ENCODE peak calls at places on chromosome 2, in six cellular contexts. I is kidney epithelial cell, T is fibroblast of pulmonary artery, O is GM13977, L is B cell, C is right atrium auricular region. W is an unnamed sample.

GRCh38 chr2:69781321-69782248 is 39.7 kb downstream of the ANXA4 start:
- DNase-seq in L (no peak), C (peak; percentile 23), O (no peak), T (no peak), I (no peak), W (no peak)

GRCh38 chr2:120566331-120567035 is 169.2 kb upstream of the GLI2 start:
- DNase-seq in O (no peak), L (no peak), I (no peak), C (peak; percentile 96), T (peak; percentile 93), W (no peak)

GRCh38 chr2:31401580-31401979 is 13.0 kb downstream of the XDH start:
- DNase-seq in O (no peak), T (peak; percentile 85), C (no peak), L (no peak), I (peak; percentile 97), W (no peak)

GRCh38 chr2:190219186-190219585 is 100.4 kb downstream of the HIBCH start:
- DNase-seq in I (no peak), O (no peak), T (no peak), C (no peak), L (no peak), W (no peak)

GRCh38 chr2:239424337-239425045 is 23.7 kb upstream of the HDAC4 start:
- DNase-seq in C (no peak), I (no peak), O (no peak), T (no peak), L (no peak), W (no peak)

GRCh38 chr2:227201806-227202205 is 37.4 kb downstream of the COL4A3 start:
- DNase-seq in L (no peak), O (no peak), I (no peak), T (no peak), C (no peak), W (no peak)

GRCh38 chr2:181465686-181466375 is 8.6 kb downstream of the ITGA4 start:
- DNase-seq in I (no peak), C (no peak), T (peak; percentile 45), L (no peak), O (no peak), W (no peak)

GRCh38 chr2:150710916-150711315 is 223.4 kb upstream of the RND3 start:
- DNase-seq in C (no peak), O (no peak), L (no peak), T (no peak), I (no peak), W (no peak)

GRCh38 chr2:25480561-25480960 is 138.8 kb upstream of the DNMT3A start:
- DNase-seq in O (no peak), C (no peak), I (no peak), L (no peak), T (no peak), W (no peak)

GRCh38 chr2:147572622-147573021 is 272.2 kb upstream of the ACVR2A start:
- DNase-seq in L (no peak), C (no peak), I (peak; percentile 4), T (no peak), O (no peak), W (no peak)

GRCh38 chr2:232927041-232927792 is 57.2 kb downstream of the SNORC start:
- DNase-seq in O (peak; percentile 34), L (peak; percentile 68), T (no peak), I (no peak), C (no peak), W (peak; percentile 51)

GRCh38 chr2:235523021-235523420 is 29.2 kb downstream of the AGAP1 start:
- DNase-seq in I (no peak), C (no peak), O (no peak), L (no peak), T (no peak), W (no peak)

GRCh38 chr2:42492691-42493467 is 903 bp downstream of the KCNG3 start:
- DNase-seq in L (peak; percentile 27), T (no peak), C (no peak), I (no peak), O (no peak), W (peak; percentile 29)

GRCh38 chr2:148926291-148926961 is 51.4 kb downstream of the KIF5C start:
- DNase-seq in C (no peak), L (peak; percentile 55), I (no peak), O (peak; percentile 61), T (peak; percentile 29), W (peak; percentile 75)

GRCh38 chr2:173881466-173881865 is 83.7 kb downstream of the SP3 start:
- DNase-seq in T (peak; percentile 76), L (no peak), O (no peak), C (no peak), I (no peak), W (no peak)

GRCh38 chr2:217430916-217431576 is 571.2 kb upstream of the TNP1 start:
- DNase-seq in C (no peak), L (no peak), T (peak; percentile 39), I (no peak), O (no peak), W (no peak)

GRCh38 chr2:175476950-175477349 is 295.4 kb upstream of the ATP5MC3 start:
- DNase-seq in I (no peak), L (no peak), C (no peak), O (no peak), T (no peak), W (no peak)

GRCh38 chr2:199833525-199833924 is 17.5 kb downstream of the FTCDNL1 start:
- DNase-seq in C (no peak), L (no peak), I (no peak), T (no peak), O (no peak), W (no peak)

GRCh38 chr2:28901841-28902240 is 7.4 kb downstream of the WDR43 start:
- DNase-seq in I (no peak), T (no peak), O (no peak), C (no peak), L (no peak), W (no peak)

GRCh38 chr2:102278720-102279390 is 32.5 kb upstream of the IL1RL1 start:
- DNase-seq in L (no peak), C (no peak), I (no peak), T (no peak), O (no peak), W (no peak)

GRCh38 chr2:231489990-231490389 is 25.7 kb upstream of the NCL start:
- DNase-seq in O (no peak), I (no peak), L (no peak), T (no peak), C (no peak), W (no peak)
- TF ChIP-seq CTCF in O (peak; percentile 26), I (peak; percentile 14), L (no peak), T (peak; percentile 20), C (peak; percentile 19), W (no peak)

DNA sequence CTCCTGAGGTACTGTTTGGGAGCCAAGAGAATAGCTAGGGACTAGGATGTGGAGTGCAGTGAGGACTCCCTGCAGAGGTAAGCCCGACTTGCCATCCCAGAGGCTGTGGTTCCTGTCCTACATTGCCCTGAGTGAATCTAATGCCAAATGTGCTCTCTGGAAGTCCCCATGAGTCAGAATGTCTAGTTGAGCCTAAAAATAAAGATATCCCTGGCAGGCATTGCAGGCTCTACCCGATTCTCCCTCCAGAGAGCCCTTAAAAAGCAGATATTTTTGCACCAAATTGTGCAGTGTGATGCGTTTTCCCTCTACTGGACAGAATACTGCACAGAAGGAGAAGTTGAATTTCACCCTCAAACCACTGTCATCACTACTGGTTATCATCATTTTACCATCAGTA is 98.1 kb downstream of the MARCHF4 start:
- DNase-seq in C (no peak), O (no peak), I (no peak), T (peak; percentile 14), L (no peak), W (peak; percentile 15)
- TF ChIP-seq CTCF in C (no peak), O (no peak), I (no peak), T (no peak), L (no peak), W (no peak)

DNA sequence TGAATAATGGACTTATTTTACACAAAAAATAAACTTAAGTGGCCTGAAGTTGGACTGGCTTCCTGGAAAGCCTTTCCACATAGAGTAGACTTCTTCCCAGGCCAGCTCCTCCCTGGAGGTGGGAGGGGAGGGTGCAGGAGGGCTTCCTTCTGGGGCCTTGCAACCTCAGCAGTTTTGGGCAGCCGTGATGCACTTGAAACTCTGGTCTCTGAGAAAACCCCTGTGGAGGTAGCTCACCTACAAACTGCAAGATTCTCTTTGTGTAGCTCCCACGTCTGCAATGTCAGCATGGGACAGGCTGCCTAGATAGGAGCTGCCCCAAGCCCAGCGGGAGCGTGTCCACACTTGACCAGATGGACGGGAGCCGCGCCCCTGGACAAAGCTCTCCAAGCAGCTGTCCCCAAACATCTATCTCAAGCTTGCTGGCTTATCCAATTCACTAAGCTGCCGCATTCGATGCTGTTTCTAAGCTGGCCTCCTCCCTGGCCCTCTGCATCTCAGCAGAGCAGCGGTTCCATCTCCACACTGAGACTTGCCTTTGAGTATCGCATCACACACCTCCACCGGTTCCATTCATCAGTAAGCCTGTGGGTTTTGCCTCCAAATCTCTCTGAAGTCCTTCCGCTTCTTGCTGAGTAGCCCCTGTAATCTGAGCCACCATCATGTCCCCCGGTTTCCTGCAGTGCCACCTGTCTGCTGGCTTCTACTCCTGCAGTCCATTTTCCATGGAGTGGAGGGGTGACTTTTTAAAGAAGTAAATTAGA is 1.6 kb upstream of the LPIN1 start:
- DNase-seq in T (peak; percentile 42), I (no peak), O (no peak), L (peak; percentile 53), C (no peak), W (no peak)
- TF ChIP-seq CTCF in T (peak; percentile 48), I (peak; percentile 53), O (peak; percentile 42), L (peak; percentile 28), C (peak; percentile 59), W (no peak)

GRCh38 chr2:109666466-109666865 is 52.3 kb downstream of the SOWAHC start:
- DNase-seq in C (no peak), L (no peak), I (no peak), O (no peak), T (no peak), W (no peak)

GRCh38 chr2:109663721-109664120 is 49.6 kb downstream of the SOWAHC start:
- DNase-seq in T (peak; percentile 88), O (no peak), C (peak; percentile 77), L (no peak), I (no peak), W (no peak)

GRCh38 chr2:109660046-109660860 is 46.1 kb downstream of the SOWAHC start:
- DNase-seq in O (no peak), T (peak; percentile 33), C (no peak), I (no peak), L (no peak), W (no peak)

GRCh38 chr2:109659356-109660045 is 45.3 kb downstream of the SOWAHC start:
- DNase-seq in C (no peak), O (no peak), L (no peak), T (no peak), I (no peak), W (no peak)

GRCh38 chr2:109662889-109663288 is 48.7 kb downstream of the SOWAHC start:
- DNase-seq in O (no peak), C (no peak), T (no peak), L (no peak), I (no peak), W (no peak)
- TF ChIP-seq CTCF in O (peak; percentile 6), C (no peak), T (peak; percentile 10), L (no peak), I (no peak), W (no peak)

DNA sequence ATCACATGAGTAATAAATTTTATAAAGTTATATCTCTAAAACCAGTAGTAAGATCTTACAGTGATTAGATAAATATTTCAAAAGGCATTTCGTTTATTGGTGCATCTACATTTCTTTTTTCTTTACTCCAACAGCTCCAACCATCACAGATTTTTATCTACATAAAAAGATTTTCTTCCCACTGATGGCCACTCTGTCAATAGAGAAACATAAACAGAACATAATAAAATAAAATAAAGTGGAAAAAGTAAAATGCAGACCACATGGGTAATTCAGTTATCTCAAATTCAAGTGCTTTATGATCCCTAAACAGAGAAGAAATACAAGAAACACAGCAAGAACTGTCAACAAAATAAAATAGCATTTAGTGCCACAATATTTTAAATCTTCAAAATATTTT is 420.2 kb upstream of the CYRIA start:
- DNase-seq in C (no peak), I (no peak), L (no peak), O (no peak), T (no peak), W (no peak)
- TF ChIP-seq CTCF in C (no peak), I (no peak), L (no peak), O (no peak), T (no peak), W (no peak)

W was measured in GM20000.